ENCODE peak calls at places on chromosomes 12 and 14, in seven cellular contexts. C, F, Q, V, P, E and S are unnamed samples.

GRCh38 chr12:27469161-27469560 is 22.6 kb downstream of the SMCO2 start:
- DNase-seq in C (no peak), F (no peak), Q (no peak), V (no peak), P (no peak), E (no peak), S (no peak)

GRCh38 chr14:102768223-102769048 is 8.8 kb upstream of the TRAF3 start:
- DNase-seq in C (no peak), F (no peak), Q (peak; percentile 15), V (no peak), P (no peak), E (no peak), S (no peak)

GRCh38 chr14:96092936-96093335 is 53.8 kb downstream of the C14orf132 start:
- DNase-seq in C (no peak), F (no peak), Q (no peak), V (no peak), P (no peak), E (no peak), S (no peak)

GRCh38 chr12:76312314-76312713 is 35.9 kb downstream of the BBS10 start:
- DNase-seq in C (no peak), F (no peak), Q (peak; percentile 24), V (no peak), P (no peak), E (no peak), S (no peak)

GRCh38 chr12:108689314-108690190 is 41.8 kb downstream of the CORO1C start:
- DNase-seq in C (peak; percentile 27), F (peak; percentile 55), Q (no peak), V (no peak), P (no peak), E (no peak), S (peak; percentile 50)

GRCh38 chr14:26323781-26324363 is 274.0 kb downstream of the NOVA1 start:
- DNase-seq in C (no peak), F (no peak), Q (no peak), V (no peak), P (no peak), E (no peak), S (no peak)

GRCh38 chr14:91067186-91067585 is 6.7 kb upstream of the RPS6KA5 start:
- DNase-seq in C (no peak), F (no peak), Q (no peak), V (no peak), P (no peak), E (no peak), S (no peak)

GRCh38 chr12:1220127-1221092 is 229.4 kb downstream of the ERC1 start:
- DNase-seq in C (no peak), F (no peak), Q (no peak), V (no peak), P (no peak), E (peak; percentile 81), S (no peak)

GRCh38 chr14:93266127-93266526 is 59.1 kb downstream of the UBR7 start:
- DNase-seq in C (no peak), F (no peak), Q (no peak), V (no peak), P (no peak), E (no peak), S (no peak)

GRCh38 chr14:54577977-54578376 is 11.0 kb downstream of the SAMD4A start:
- DNase-seq in C (peak; percentile 42), F (peak; percentile 78), Q (no peak), V (no peak), P (no peak), E (no peak), S (no peak)

GRCh38 chr12:1919284-1919683 is 832 bp upstream of the CACNA2D4 start:
- DNase-seq in C (peak; percentile 14), F (no peak), Q (peak; percentile 22), V (no peak), P (peak; percentile 4), E (peak; percentile 14), S (no peak)

GRCh38 chr14:95460647-95461478 is 55.6 kb downstream of the SYNE3 start:
- DNase-seq in C (peak; percentile 50), F (peak; percentile 79), Q (peak; percentile 77), V (no peak), P (no peak), E (peak; percentile 58), S (no peak)

GRCh38 chr12:43113153-43113552 is 438.9 kb downstream of the ADAMTS20 start:
- DNase-seq in C (peak; percentile 30), F (no peak), Q (no peak), V (no peak), P (no peak), E (no peak), S (peak; percentile 34)

GRCh38 chr12:34404377-34405285 is 382.3 kb downstream of the ALG10 start:
- DNase-seq in C (peak; percentile 1), F (no peak), Q (peak; percentile 3), V (no peak), P (peak; percentile 2), E (peak; percentile 12), S (peak; percentile 2)

GRCh38 chr14:68966872-68967301 is 12.2 kb downstream of the ACTN1 start:
- DNase-seq in C (no peak), F (no peak), Q (no peak), V (no peak), P (no peak), E (no peak), S (peak; percentile 69)

GRCh38 chr12:11667159-11667558 is 17.7 kb downstream of the ETV6 start:
- DNase-seq in C (no peak), F (no peak), Q (no peak), V (no peak), P (no peak), E (no peak), S (no peak)

GRCh38 chr12:111031956-111032919 is 111.9 kb upstream of the MYL2 start:
- DNase-seq in C (no peak), F (no peak), Q (no peak), V (no peak), P (no peak), E (no peak), S (no peak)

GRCh38 chr14:37658174-37658573 is 62.7 kb downstream of the TTC6 start:
- DNase-seq in C (no peak), F (no peak), Q (no peak), V (no peak), P (no peak), E (no peak), S (no peak)

GRCh38 chr12:47747596-47748506 is 10.8 kb downstream of the RAPGEF3 start:
- DNase-seq in C (no peak), F (no peak), Q (no peak), V (no peak), P (no peak), E (no peak), S (no peak)

GRCh38 chr12:22625671-22626251 is 790 bp downstream of the ETNK1 start:
- DNase-seq in C (peak; percentile 59), F (peak; percentile 29), Q (peak; percentile 44), V (peak; percentile 72), P (no peak), E (peak; percentile 57), S (peak; percentile 57)

GRCh38 chr12:124915249-124916236 is 1.1 kb upstream of the UBC start:
- DNase-seq in C (peak; percentile 71), F (peak; percentile 21), Q (no peak), V (peak; percentile 68), P (no peak), E (peak; percentile 80), S (no peak)

GRCh38 chr12:26452511-26452910 is 257.1 kb downstream of the SSPN start:
- DNase-seq in C (no peak), F (no peak), Q (no peak), V (no peak), P (no peak), E (no peak), S (no peak)

GRCh38 chr12:92938018-92938417 is 8.9 kb upstream of the EEA1 start:
- DNase-seq in C (no peak), F (no peak), Q (no peak), V (peak; percentile 63), P (no peak), E (no peak), S (no peak)

GRCh38 chr12:54749191-54749818 is 101.1 kb upstream of the DCD start:
- DNase-seq in C (peak; percentile 68), F (peak; percentile 47), Q (peak; percentile 31), V (peak; percentile 28), P (peak; percentile 13), E (peak; percentile 26), S (peak; percentile 18)

GRCh38 chr12:132593938-132594358 is 16.4 kb downstream of the LRCOL1 start:
- DNase-seq in C (peak; percentile 95), F (peak; percentile 84), Q (peak; percentile 95), V (peak; percentile 78), P (peak; percentile 84), E (peak; percentile 96), S (peak; percentile 98)

GRCh38 chr12:25242981-25243764 is 7.6 kb downstream of the KRAS start:
- DNase-seq in C (peak; percentile 56), F (peak; percentile 74), Q (no peak), V (no peak), P (no peak), E (peak; percentile 45), S (no peak)
- H3K36me3 ChIP-seq in C (no peaks in the 10 kb centered on the region), F (peaks cover 3% of the 10 kb centered on the region), Q (no peaks in the 10 kb centered on the region), V (peaks cover 2% of the 10 kb centered on the region), P (no peaks in the 10 kb centered on the region), E (no peaks in the 10 kb centered on the region), S (peaks cover 13% of the 10 kb centered on the region)

GRCh38 chr14:52082903-52083302 is 14.0 kb upstream of the NID2 start:
- DNase-seq in C (no peak), F (no peak), Q (no peak), V (no peak), P (no peak), E (no peak), S (no peak)
- H3K36me3 ChIP-seq in C (no peaks in the 10 kb centered on the region), F (no peaks in the 10 kb centered on the region), Q (no peaks in the 10 kb centered on the region), V (no peaks in the 10 kb centered on the region), P (no peaks in the 10 kb centered on the region), E (no peaks in the 10 kb centered on the region), S (no peaks in the 10 kb centered on the region)

DNA sequence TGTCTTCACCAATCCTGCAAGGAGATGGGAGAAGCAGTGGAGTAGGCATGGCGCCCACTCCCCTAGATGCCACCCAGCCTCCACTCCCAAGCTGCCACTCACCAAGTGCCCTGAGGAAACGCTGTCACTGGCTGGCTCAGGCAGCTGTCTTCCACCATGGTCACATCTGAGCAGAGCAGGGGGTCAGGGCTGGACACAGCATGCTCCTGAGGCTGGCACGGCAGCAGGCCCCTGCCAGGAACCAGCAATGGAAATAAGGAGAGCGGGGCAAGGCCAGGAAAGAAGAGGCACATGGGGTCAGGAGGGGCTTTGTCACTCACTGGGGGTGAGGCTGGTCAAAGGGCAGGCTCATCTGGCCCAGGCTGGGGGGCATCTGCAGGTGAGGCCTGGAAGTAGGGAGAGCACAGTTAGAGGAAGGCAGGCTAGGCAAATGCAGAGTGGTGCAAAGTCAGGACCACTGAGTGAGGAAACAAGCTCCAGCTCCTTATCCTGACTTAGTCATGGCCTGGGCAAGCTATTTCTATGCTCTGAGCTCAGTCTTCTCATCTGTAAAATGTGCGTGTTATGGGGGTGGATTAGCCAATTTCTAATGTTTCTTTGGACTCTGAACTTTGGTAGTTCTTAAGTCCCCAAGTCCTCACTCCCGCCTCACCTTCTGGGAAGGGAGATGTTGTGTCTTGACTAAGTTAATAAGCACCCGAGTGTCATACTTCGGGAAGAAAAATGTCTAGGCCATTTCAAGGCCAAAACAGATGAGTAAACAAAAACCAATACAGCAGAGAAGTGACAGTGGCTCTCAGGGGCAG is 8.0 kb downstream of the NAB2 start:
- DNase-seq in C (no peak), F (no peak), Q (peak; percentile 24), V (no peak), P (no peak), E (no peak), S (no peak)
- H3K36me3 ChIP-seq in C (peaks cover 3% of the 10 kb centered on the region), F (peaks cover 70% of the 10 kb centered on the region), Q (peaks cover 20% of the 10 kb centered on the region), V (peaks cover 37% of the 10 kb centered on the region), P (peaks cover 26% of the 10 kb centered on the region), E (peaks cover 15% of the 10 kb centered on the region), S (peaks cover 22% of the 10 kb centered on the region)

DNA sequence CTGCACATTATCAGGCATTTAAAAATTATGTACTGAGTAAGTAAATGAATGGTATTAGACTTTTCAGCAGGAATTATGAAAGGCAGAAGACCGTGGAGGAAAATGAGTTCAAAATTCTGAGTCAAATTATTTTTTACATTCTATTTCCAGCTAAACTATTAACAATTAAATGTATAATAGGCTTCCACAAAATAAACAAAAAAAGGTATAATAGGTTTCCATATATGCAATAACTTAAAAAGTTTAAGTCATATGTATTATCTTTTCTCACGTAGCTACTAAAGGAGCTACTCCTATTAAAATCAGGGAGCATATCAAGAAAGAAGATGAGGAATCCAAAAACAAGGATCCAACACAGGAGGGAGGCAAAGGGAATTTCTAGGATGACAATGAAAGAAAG is 11.4 kb upstream of the VCPKMT start:
- DNase-seq in C (no peak), F (no peak), Q (no peak), V (no peak), P (no peak), E (no peak), S (no peak)
- H3K36me3 ChIP-seq in C (peaks cover 7% of the 10 kb centered on the region), F (peaks cover 16% of the 10 kb centered on the region), Q (no peaks in the 10 kb centered on the region), V (peaks cover 13% of the 10 kb centered on the region), P (peaks cover 23% of the 10 kb centered on the region), E (peaks cover 9% of the 10 kb centered on the region), S (peaks cover 7% of the 10 kb centered on the region)